ENCODE peak calls at places on chromosomes 16 and 17, in nine cellular contexts. One of them, this sample, is unnamed.
A peak's percentile ranks its signal among the peaks of the same experiment; 100 is the strongest.

GRCh38 chr17:12634789-12635414 is 30.8 kb upstream of the MYOCD start:
- DNase-seq in AG09319: no peak
- DNase-seq in HCT116: no peak
- DNase-seq in stomach: no peak
- DNase-seq in WTC11: no peak
- DNase-seq in choroid plexus epithelial cell: no peak
- DNase-seq in tibial artery: no peak
- DNase-seq in fibroblast of mammary gland: no peak
- DNase-seq in HFFc6: no peak
- DNase-seq in this sample: no peak

GRCh38 chr17:45147102-45147580 is 1.1 kb upstream of the HEXIM1 start:
- DNase-seq in AG09319: no peak
- DNase-seq in HCT116: no peak
- DNase-seq in stomach: peak; percentile 66
- DNase-seq in WTC11: no peak
- DNase-seq in choroid plexus epithelial cell: no peak
- DNase-seq in tibial artery: peak; percentile 89
- DNase-seq in fibroblast of mammary gland: peak; percentile 78
- DNase-seq in HFFc6: peak; percentile 40
- DNase-seq in this sample: no peak

GRCh38 chr17:68733241-68734176 is 132.3 kb upstream of the FAM20A start:
- DNase-seq in AG09319: peak; percentile 4
- DNase-seq in HCT116: no peak
- DNase-seq in stomach: peak; percentile 30
- DNase-seq in WTC11: no peak
- DNase-seq in choroid plexus epithelial cell: peak; percentile 69
- DNase-seq in tibial artery: peak; percentile 69
- DNase-seq in fibroblast of mammary gland: peak; percentile 29
- DNase-seq in HFFc6: no peak
- DNase-seq in this sample: no peak

GRCh38 chr16:30430428-30430970 is 669 bp upstream of the DCTPP1 start:
- DNase-seq in AG09319: no peak
- DNase-seq in HCT116: no peak
- DNase-seq in stomach: no peak
- DNase-seq in WTC11: peak; percentile 60
- DNase-seq in choroid plexus epithelial cell: no peak
- DNase-seq in tibial artery: no peak
- DNase-seq in fibroblast of mammary gland: peak; percentile 20
- DNase-seq in HFFc6: no peak
- DNase-seq in this sample: no peak

GRCh38 chr16:56190903-56191806 is at the start of gene GNAO1:
- DNase-seq in AG09319: no peak
- DNase-seq in HCT116: no peak
- DNase-seq in stomach: peak; percentile 61
- DNase-seq in WTC11: peak; percentile 71
- DNase-seq in choroid plexus epithelial cell: peak; percentile 37
- DNase-seq in tibial artery: peak; percentile 84
- DNase-seq in fibroblast of mammary gland: peak; percentile 43
- DNase-seq in HFFc6: no peak
- DNase-seq in this sample: peak; percentile 52

GRCh38 chr16:30953111-30953510 is 4.2 kb downstream of the ORAI3 start:
- DNase-seq in AG09319: no peak
- DNase-seq in HCT116: no peak
- DNase-seq in stomach: no peak
- DNase-seq in WTC11: no peak
- DNase-seq in choroid plexus epithelial cell: no peak
- DNase-seq in tibial artery: no peak
- DNase-seq in fibroblast of mammary gland: no peak
- DNase-seq in HFFc6: no peak
- DNase-seq in this sample: no peak

GRCh38 chr17:80614320-80614719 is 69.7 kb downstream of the RPTOR start:
- DNase-seq in AG09319: no peak
- DNase-seq in HCT116: no peak
- DNase-seq in stomach: no peak
- DNase-seq in WTC11: no peak
- DNase-seq in choroid plexus epithelial cell: no peak
- DNase-seq in tibial artery: no peak
- DNase-seq in fibroblast of mammary gland: no peak
- DNase-seq in HFFc6: no peak
- DNase-seq in this sample: no peak

GRCh38 chr16:11034481-11034931 is 90.1 kb downstream of the CLEC16A start:
- DNase-seq in AG09319: no peak
- DNase-seq in HCT116: no peak
- DNase-seq in stomach: no peak
- DNase-seq in WTC11: no peak
- DNase-seq in choroid plexus epithelial cell: no peak
- DNase-seq in tibial artery: no peak
- DNase-seq in fibroblast of mammary gland: peak; percentile 51
- DNase-seq in HFFc6: no peak
- DNase-seq in this sample: no peak

DNA sequence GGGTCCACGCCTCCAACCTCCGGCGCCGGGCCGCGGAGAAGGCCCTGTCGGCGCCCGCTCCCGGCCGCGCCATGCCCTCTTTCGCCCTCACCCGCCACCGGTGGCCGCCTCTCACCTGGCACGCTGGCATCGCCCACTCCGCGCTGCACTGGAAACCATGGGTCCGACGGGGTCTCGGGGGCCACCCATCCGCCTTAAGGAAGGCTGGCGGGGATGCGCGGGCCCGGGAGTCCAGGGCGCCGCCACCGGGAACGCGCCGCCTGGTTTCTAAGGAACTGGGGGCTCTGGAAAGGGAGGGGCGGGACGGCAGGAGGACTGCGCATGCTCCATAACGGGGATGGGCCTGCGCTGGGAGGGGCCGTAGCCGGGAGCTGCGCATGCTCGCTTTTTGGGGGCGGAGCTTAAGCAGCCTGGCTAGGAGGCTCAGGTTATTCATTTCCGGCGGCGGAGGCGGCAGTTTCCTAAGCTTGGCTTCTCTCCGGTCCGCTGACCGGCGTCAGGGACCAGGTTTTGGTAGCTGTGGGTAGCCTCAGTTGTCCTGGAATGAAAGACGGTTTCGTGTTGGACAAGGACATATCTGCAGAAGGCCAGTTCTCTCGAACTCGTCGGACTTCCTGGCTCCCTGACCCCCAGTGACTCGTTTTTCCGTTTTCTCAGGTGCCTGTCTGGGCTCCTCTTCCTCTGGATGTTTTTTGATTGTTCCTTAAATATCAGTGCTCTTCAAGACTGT is at the start of gene GFOD2:
- DNase-seq in AG09319: peak; percentile 87
- DNase-seq in HCT116: peak; percentile 86
- DNase-seq in stomach: peak; percentile 97
- DNase-seq in WTC11: peak; percentile 99
- DNase-seq in choroid plexus epithelial cell: peak; percentile 95
- DNase-seq in tibial artery: peak; percentile 98
- DNase-seq in fibroblast of mammary gland: peak; percentile 91
- DNase-seq in HFFc6: peak; percentile 89
- DNase-seq in this sample: peak; percentile 98
- TF ChIP-seq CTCF in AG09319: no peak
- TF ChIP-seq CTCF in HCT116: no peak
- TF ChIP-seq CTCF in stomach: peak; percentile 5
- TF ChIP-seq CTCF in WTC11: no peak
- TF ChIP-seq CTCF in choroid plexus epithelial cell: no peak
- TF ChIP-seq CTCF in tibial artery: no peak
- TF ChIP-seq CTCF in fibroblast of mammary gland: no peak
- TF ChIP-seq CTCF in HFFc6: peak; percentile 6
- TF ChIP-seq CTCF in this sample: no peak

GRCh38 chr17:7932949-7933348 is 943 bp downstream of the CNTROB start:
- DNase-seq in AG09319: no peak
- DNase-seq in HCT116: no peak
- DNase-seq in stomach: peak; percentile 45
- DNase-seq in WTC11: peak; percentile 26
- DNase-seq in choroid plexus epithelial cell: peak; percentile 79
- DNase-seq in tibial artery: peak; percentile 55
- DNase-seq in fibroblast of mammary gland: peak; percentile 77
- DNase-seq in HFFc6: peak; percentile 80
- DNase-seq in this sample: no peak
- TF ChIP-seq CTCF in AG09319: peak; percentile 31
- TF ChIP-seq CTCF in HCT116: no peak
- TF ChIP-seq CTCF in stomach: no peak
- TF ChIP-seq CTCF in WTC11: no peak
- TF ChIP-seq CTCF in choroid plexus epithelial cell: peak; percentile 49
- TF ChIP-seq CTCF in tibial artery: no peak
- TF ChIP-seq CTCF in fibroblast of mammary gland: peak; percentile 35
- TF ChIP-seq CTCF in HFFc6: peak; percentile 56
- TF ChIP-seq CTCF in this sample: no peak

GRCh38 chr16:85286066-85286712 is 173.9 kb upstream of the CIBAR2 start:
- DNase-seq in AG09319: peak; percentile 41
- DNase-seq in HCT116: no peak
- DNase-seq in stomach: peak; percentile 43
- DNase-seq in WTC11: no peak
- DNase-seq in choroid plexus epithelial cell: peak; percentile 38
- DNase-seq in tibial artery: peak; percentile 95
- DNase-seq in fibroblast of mammary gland: peak; percentile 88
- DNase-seq in HFFc6: peak; percentile 75
- DNase-seq in this sample: no peak
- TF ChIP-seq CTCF in AG09319: no peak
- TF ChIP-seq CTCF in HCT116: no peak
- TF ChIP-seq CTCF in stomach: no peak
- TF ChIP-seq CTCF in WTC11: no peak
- TF ChIP-seq CTCF in choroid plexus epithelial cell: no peak
- TF ChIP-seq CTCF in tibial artery: no peak
- TF ChIP-seq CTCF in fibroblast of mammary gland: no peak
- TF ChIP-seq CTCF in HFFc6: no peak
- TF ChIP-seq CTCF in this sample: no peak

DNA sequence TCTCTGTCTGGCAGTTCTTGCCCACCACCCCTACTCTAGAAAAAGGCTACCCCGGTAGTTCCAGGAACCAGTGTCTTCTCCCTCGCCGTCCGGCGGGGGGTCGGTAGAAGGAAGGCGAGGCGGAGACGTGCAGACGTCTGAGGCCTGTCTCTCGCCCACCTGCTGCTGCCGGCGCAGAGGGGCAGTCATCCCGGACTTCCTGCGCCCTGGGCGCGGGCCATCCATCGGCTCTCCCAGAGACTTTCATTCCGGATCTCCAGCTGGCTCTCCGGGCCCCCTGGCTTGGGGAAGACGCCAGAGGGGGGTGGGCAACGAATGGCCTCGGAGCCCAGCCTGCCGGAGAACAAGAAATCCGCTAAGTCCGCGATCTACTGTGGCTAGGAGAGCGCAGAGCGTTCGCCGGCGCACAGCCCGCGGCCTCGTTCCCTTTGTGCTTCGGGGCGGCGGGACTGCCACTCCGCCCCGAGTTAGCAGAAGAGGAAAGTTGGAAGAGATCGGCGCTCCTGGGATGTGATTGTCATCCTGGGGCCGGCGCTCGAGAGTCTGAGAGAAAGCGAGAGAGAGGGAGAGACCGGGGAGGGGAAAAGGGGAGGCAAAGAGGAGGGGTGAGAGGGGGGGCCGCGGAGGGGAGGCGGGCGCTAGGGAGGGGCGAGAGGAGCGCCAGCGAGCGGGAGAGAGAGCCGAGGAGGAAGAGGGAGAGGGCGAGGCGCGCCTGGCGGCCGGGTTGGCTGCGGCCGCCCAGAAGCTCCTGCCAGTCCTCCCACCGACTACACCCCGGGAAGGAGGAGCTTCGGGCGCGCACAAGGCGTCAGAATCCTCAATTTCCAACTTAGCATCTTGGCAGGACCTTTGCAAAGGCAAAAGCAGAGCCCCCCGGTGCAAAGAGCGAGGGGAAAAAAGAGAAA is at the start of gene IRX5:
- DNase-seq in AG09319: peak; percentile 88
- DNase-seq in HCT116: peak; percentile 63
- DNase-seq in stomach: peak; percentile 92
- DNase-seq in WTC11: peak; percentile 84
- DNase-seq in choroid plexus epithelial cell: peak; percentile 96
- DNase-seq in tibial artery: peak; percentile 96
- DNase-seq in fibroblast of mammary gland: peak; percentile 94
- DNase-seq in HFFc6: peak; percentile 94
- DNase-seq in this sample: peak; percentile 55
- TF ChIP-seq CTCF in AG09319: peak; percentile 12
- TF ChIP-seq CTCF in HCT116: no peak
- TF ChIP-seq CTCF in stomach: no peak
- TF ChIP-seq CTCF in WTC11: no peak
- TF ChIP-seq CTCF in choroid plexus epithelial cell: peak; percentile 25
- TF ChIP-seq CTCF in tibial artery: peak; percentile 39
- TF ChIP-seq CTCF in fibroblast of mammary gland: no peak
- TF ChIP-seq CTCF in HFFc6: peak; percentile 34
- TF ChIP-seq CTCF in this sample: peak; percentile 24

DNA sequence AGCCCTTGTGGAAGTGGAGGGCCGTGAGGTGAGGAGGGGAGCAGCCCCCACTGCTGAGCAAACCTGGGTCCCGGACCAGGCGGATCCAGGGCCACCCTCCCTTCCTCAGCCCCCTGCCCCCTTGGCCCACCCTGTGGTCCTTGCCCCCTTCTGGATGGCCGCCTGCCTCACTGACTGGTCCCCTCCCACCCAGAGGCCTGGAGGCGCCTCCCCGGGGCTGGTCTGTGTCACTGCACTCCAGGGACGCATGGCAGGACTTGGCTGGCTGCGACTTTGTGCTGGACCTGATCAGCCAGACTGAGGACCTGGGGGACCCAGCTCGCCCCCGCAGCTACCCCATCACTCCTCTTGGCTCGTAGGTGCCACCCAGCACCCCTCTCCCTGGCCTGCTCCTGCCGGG is 19.2 kb upstream of the SMIM5 start:
- DNase-seq in AG09319: no peak
- DNase-seq in HCT116: no peak
- DNase-seq in stomach: no peak
- DNase-seq in WTC11: peak; percentile 65
- DNase-seq in choroid plexus epithelial cell: no peak
- DNase-seq in tibial artery: no peak
- DNase-seq in fibroblast of mammary gland: no peak
- DNase-seq in HFFc6: no peak
- DNase-seq in this sample: no peak
- TF ChIP-seq CTCF in AG09319: no peak
- TF ChIP-seq CTCF in HCT116: peak; percentile 67
- TF ChIP-seq CTCF in stomach: no peak
- TF ChIP-seq CTCF in WTC11: no peak
- TF ChIP-seq CTCF in choroid plexus epithelial cell: peak; percentile 16
- TF ChIP-seq CTCF in tibial artery: no peak
- TF ChIP-seq CTCF in fibroblast of mammary gland: no peak
- TF ChIP-seq CTCF in HFFc6: peak; percentile 43
- TF ChIP-seq CTCF in this sample: no peak

This sample was measured in progenitor cell of endocrine pancreas.